ENCODE peak calls at places on chromosomes 1 and 21, in six cellular contexts. One of them, this sample, is unnamed.

GRCh38 chr1:51671527-51672325 is 54.8 kb downstream of the OSBPL9 start:
- DNase-seq in CD4-positive, alpha-beta memory T cell: no peak
- DNase-seq in transverse colon: no peak
- DNase-seq in trophoblast cell: no peak
- DNase-seq in stomach: no peak
- DNase-seq in A549: no peak
- DNase-seq in this sample: no peak

GRCh38 chr1:76901158-76901767 is 34.0 kb downstream of the ST6GALNAC5 start:
- DNase-seq in trophoblast cell: peak; percentile 77
- DNase-seq in transverse colon: no peak
- DNase-seq in CD4-positive, alpha-beta memory T cell: peak; percentile 15
- DNase-seq in A549: peak; percentile 35
- DNase-seq in stomach: no peak
- DNase-seq in this sample: no peak

GRCh38 chr1:159839135-159839849 is 12.6 kb downstream of the SLAMF8 start:
- DNase-seq in A549: no peak
- DNase-seq in transverse colon: no peak
- DNase-seq in trophoblast cell: no peak
- DNase-seq in CD4-positive, alpha-beta memory T cell: no peak
- DNase-seq in stomach: no peak
- DNase-seq in this sample: no peak

GRCh38 chr21:44920694-44921604 is at the start of gene ITGB2:
- DNase-seq in transverse colon: peak; percentile 57
- DNase-seq in stomach: peak; percentile 40
- DNase-seq in CD4-positive, alpha-beta memory T cell: peak; percentile 53
- DNase-seq in A549: no peak
- DNase-seq in trophoblast cell: peak; percentile 8
- DNase-seq in this sample: peak; percentile 90

GRCh38 chr1:9280015-9280860 is 12.5 kb upstream of the SPSB1 start:
- DNase-seq in transverse colon: peak; percentile 74
- DNase-seq in A549: peak; percentile 89
- DNase-seq in CD4-positive, alpha-beta memory T cell: no peak
- DNase-seq in trophoblast cell: peak; percentile 90
- DNase-seq in stomach: peak; percentile 55
- DNase-seq in this sample: no peak

GRCh38 chr1:83102630-83103071 is 896.3 kb downstream of the TTLL7 start:
- DNase-seq in A549: no peak
- DNase-seq in trophoblast cell: peak; percentile 71
- DNase-seq in stomach: no peak
- DNase-seq in transverse colon: no peak
- DNase-seq in CD4-positive, alpha-beta memory T cell: no peak
- DNase-seq in this sample: no peak

GRCh38 chr1:245987222-245987545 is 519.9 kb downstream of the SMYD3 start:
- DNase-seq in A549: no peak
- DNase-seq in CD4-positive, alpha-beta memory T cell: no peak
- DNase-seq in transverse colon: no peak
- DNase-seq in stomach: no peak
- DNase-seq in trophoblast cell: no peak
- DNase-seq in this sample: no peak

GRCh38 chr1:156632355-156632754 is 9.6 kb upstream of the BCAN start:
- DNase-seq in stomach: no peak
- DNase-seq in CD4-positive, alpha-beta memory T cell: no peak
- DNase-seq in trophoblast cell: peak; percentile 35
- DNase-seq in A549: no peak
- DNase-seq in transverse colon: no peak
- DNase-seq in this sample: no peak

GRCh38 chr1:212879947-212880690 is 22.0 kb downstream of the FLVCR1 start:
- DNase-seq in CD4-positive, alpha-beta memory T cell: no peak
- DNase-seq in trophoblast cell: peak; percentile 26
- DNase-seq in stomach: no peak
- DNase-seq in A549: no peak
- DNase-seq in transverse colon: no peak
- DNase-seq in this sample: no peak

GRCh38 chr1:32997381-32997891 is 32.8 kb upstream of the RNF19B start:
- DNase-seq in A549: no peak
- DNase-seq in transverse colon: no peak
- DNase-seq in CD4-positive, alpha-beta memory T cell: no peak
- DNase-seq in stomach: no peak
- DNase-seq in trophoblast cell: no peak
- DNase-seq in this sample: no peak

GRCh38 chr1:37497832-37498231 is 16.7 kb downstream of the MEAF6 start:
- DNase-seq in CD4-positive, alpha-beta memory T cell: no peak
- DNase-seq in stomach: peak; percentile 86
- DNase-seq in transverse colon: peak; percentile 68
- DNase-seq in A549: no peak
- DNase-seq in trophoblast cell: no peak
- DNase-seq in this sample: no peak

GRCh38 chr21:29133796-29134195 is 3.4 kb downstream of the MAP3K7CL start:
- DNase-seq in CD4-positive, alpha-beta memory T cell: no peak
- DNase-seq in stomach: no peak
- DNase-seq in A549: no peak
- DNase-seq in transverse colon: no peak
- DNase-seq in trophoblast cell: peak; percentile 26
- DNase-seq in this sample: no peak

GRCh38 chr1:12556957-12557935 is 60.8 kb downstream of the DHRS3 start:
- DNase-seq in transverse colon: no peak
- DNase-seq in A549: no peak
- DNase-seq in trophoblast cell: no peak
- DNase-seq in stomach: no peak
- DNase-seq in CD4-positive, alpha-beta memory T cell: no peak
- DNase-seq in this sample: no peak

GRCh38 chr1:143611159-143611558 is 360.6 kb downstream of the FAM72C start:
- DNase-seq in stomach: no peak
- DNase-seq in trophoblast cell: no peak
- DNase-seq in A549: no peak
- DNase-seq in transverse colon: no peak
- DNase-seq in CD4-positive, alpha-beta memory T cell: no peak
- DNase-seq in this sample: no peak

GRCh38 chr1:194268839-194269238 is 1082.4 kb upstream of the B3GALT2 start:
- DNase-seq in stomach: no peak
- DNase-seq in A549: no peak
- DNase-seq in trophoblast cell: peak; percentile 43
- DNase-seq in CD4-positive, alpha-beta memory T cell: no peak
- DNase-seq in transverse colon: no peak
- DNase-seq in this sample: no peak

GRCh38 chr1:89525169-89525855 is 683 bp downstream of the LRRC8B start:
- DNase-seq in stomach: no peak
- DNase-seq in A549: peak; percentile 41
- DNase-seq in transverse colon: no peak
- DNase-seq in trophoblast cell: no peak
- DNase-seq in CD4-positive, alpha-beta memory T cell: peak; percentile 44
- DNase-seq in this sample: peak; percentile 78

GRCh38 chr1:14994841-14995437 is 158.6 kb upstream of the TMEM51 start:
- DNase-seq in trophoblast cell: no peak
- DNase-seq in transverse colon: no peak
- DNase-seq in CD4-positive, alpha-beta memory T cell: no peak
- DNase-seq in A549: no peak
- DNase-seq in stomach: no peak
- DNase-seq in this sample: no peak

GRCh38 chr1:94319319-94320180 is 82.2 kb upstream of the ARHGAP29 start:
- DNase-seq in A549: no peak
- DNase-seq in trophoblast cell: no peak
- DNase-seq in CD4-positive, alpha-beta memory T cell: no peak
- DNase-seq in transverse colon: no peak
- DNase-seq in stomach: no peak
- DNase-seq in this sample: no peak

GRCh38 chr1:36279789-36280296 is 26.3 kb upstream of the SH3D21 start:
- DNase-seq in A549: no peak
- DNase-seq in transverse colon: no peak
- DNase-seq in CD4-positive, alpha-beta memory T cell: no peak
- DNase-seq in stomach: no peak
- DNase-seq in trophoblast cell: no peak
- DNase-seq in this sample: no peak

GRCh38 chr1:171769171-171769570 is 12.3 kb upstream of the METTL13 start:
- DNase-seq in CD4-positive, alpha-beta memory T cell: no peak
- DNase-seq in transverse colon: no peak
- DNase-seq in A549: no peak
- DNase-seq in stomach: no peak
- DNase-seq in trophoblast cell: no peak
- DNase-seq in this sample: no peak

GRCh38 chr1:156106624-156107488 is 7.7 kb upstream of the LMNA start:
- DNase-seq in trophoblast cell: peak; percentile 61
- DNase-seq in CD4-positive, alpha-beta memory T cell: no peak
- DNase-seq in A549: no peak
- DNase-seq in transverse colon: no peak
- DNase-seq in stomach: no peak
- DNase-seq in this sample: no peak

GRCh38 chr1:31376374-31377134 is 3.7 kb upstream of the FABP3 start:
- DNase-seq in A549: peak; percentile 47
- DNase-seq in transverse colon: no peak
- DNase-seq in CD4-positive, alpha-beta memory T cell: no peak
- DNase-seq in stomach: no peak
- DNase-seq in trophoblast cell: peak; percentile 60
- DNase-seq in this sample: no peak

GRCh38 chr1:20233394-20233793 is 47.1 kb upstream of the PLA2G2C start:
- DNase-seq in stomach: no peak
- DNase-seq in A549: no peak
- DNase-seq in trophoblast cell: peak; percentile 64
- DNase-seq in CD4-positive, alpha-beta memory T cell: peak; percentile 22
- DNase-seq in transverse colon: no peak
- DNase-seq in this sample: no peak

GRCh38 chr1:55378582-55378981 is 163.4 kb upstream of the USP24 start:
- DNase-seq in transverse colon: peak; percentile 23
- DNase-seq in A549: no peak
- DNase-seq in stomach: peak; percentile 60
- DNase-seq in trophoblast cell: peak; percentile 74
- DNase-seq in CD4-positive, alpha-beta memory T cell: no peak
- DNase-seq in this sample: no peak

GRCh38 chr1:164518692-164519332 is 40.2 kb upstream of the PBX1 start:
- DNase-seq in A549: no peak
- DNase-seq in transverse colon: no peak
- DNase-seq in CD4-positive, alpha-beta memory T cell: no peak
- DNase-seq in trophoblast cell: no peak
- DNase-seq in stomach: no peak
- DNase-seq in this sample: no peak

GRCh38 chr1:19397217-19397945 is 85.3 kb downstream of the SLC66A1 start:
- DNase-seq in stomach: no peak
- DNase-seq in trophoblast cell: no peak
- DNase-seq in transverse colon: no peak
- DNase-seq in CD4-positive, alpha-beta memory T cell: no peak
- DNase-seq in A549: no peak
- DNase-seq in this sample: no peak

GRCh38 chr1:8649027-8649426 is 168.4 kb downstream of the RERE start:
- DNase-seq in trophoblast cell: no peak
- DNase-seq in A549: no peak
- DNase-seq in transverse colon: no peak
- DNase-seq in stomach: no peak
- DNase-seq in CD4-positive, alpha-beta memory T cell: no peak
- DNase-seq in this sample: no peak

GRCh38 chr21:34550400-34550799 is 38.4 kb upstream of the KCNE1 start:
- DNase-seq in transverse colon: no peak
- DNase-seq in A549: no peak
- DNase-seq in stomach: no peak
- DNase-seq in trophoblast cell: no peak
- DNase-seq in CD4-positive, alpha-beta memory T cell: no peak
- DNase-seq in this sample: no peak
- H3K4me1 ChIP-seq in transverse colon: peaks cover 4% of the 10 kb centered on the region
- H3K4me1 ChIP-seq in A549: peaks cover 7% of the 10 kb centered on the region
- H3K4me1 ChIP-seq in stomach: peaks cover 39% of the 10 kb centered on the region
- H3K4me1 ChIP-seq in trophoblast cell: peaks cover 7% of the 10 kb centered on the region
- H3K4me1 ChIP-seq in CD4-positive, alpha-beta memory T cell: no peaks in the 10 kb centered on the region
- H3K4me1 ChIP-seq in this sample: peaks cover 16% of the 10 kb centered on the region

GRCh38 chr1:162217674-162218073 is 148.2 kb downstream of the NOS1AP start:
- DNase-seq in A549: no peak
- DNase-seq in CD4-positive, alpha-beta memory T cell: no peak
- DNase-seq in stomach: no peak
- DNase-seq in trophoblast cell: no peak
- DNase-seq in transverse colon: no peak
- DNase-seq in this sample: no peak
- H3K27ac ChIP-seq in A549: no peak overlapping the region
- H3K27ac ChIP-seq in CD4-positive, alpha-beta memory T cell: no peak overlapping the region
- H3K27ac ChIP-seq in stomach: peak overlapping the region; percentile 14
- H3K27ac ChIP-seq in trophoblast cell: no peak overlapping the region
- H3K27ac ChIP-seq in transverse colon: no peak overlapping the region
- H3K27ac ChIP-seq in this sample: peak overlapping the region; percentile 48

DNA sequence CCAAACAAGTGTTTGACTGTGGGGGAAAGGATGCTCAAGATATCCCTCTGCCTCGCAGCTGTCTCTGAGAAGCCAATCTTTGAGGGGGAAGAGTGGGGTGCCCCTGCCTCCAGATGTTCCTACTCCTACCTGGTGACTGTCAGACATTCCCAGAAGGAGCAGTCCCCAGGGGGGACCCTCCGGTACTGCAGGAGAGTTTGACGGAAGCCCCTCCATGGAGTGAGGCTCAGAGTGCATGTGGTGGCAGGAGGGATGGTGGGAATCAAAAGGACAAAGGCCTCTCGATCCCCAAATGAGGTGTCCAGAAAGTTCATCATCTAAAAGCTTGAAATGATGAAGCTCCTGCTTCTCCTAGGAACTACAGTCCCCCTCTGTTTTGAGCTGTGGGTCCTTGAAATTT is 5.3 kb downstream of the SLC27A3 start:
- DNase-seq in transverse colon: no peak
- DNase-seq in stomach: no peak
- DNase-seq in CD4-positive, alpha-beta memory T cell: no peak
- DNase-seq in trophoblast cell: no peak
- DNase-seq in A549: no peak
- DNase-seq in this sample: no peak
- H3K4me1 ChIP-seq in transverse colon: peaks cover 17% of the 10 kb centered on the region
- H3K4me1 ChIP-seq in stomach: peaks cover 72% of the 10 kb centered on the region
- H3K4me1 ChIP-seq in CD4-positive, alpha-beta memory T cell: peaks cover 14% of the 10 kb centered on the region
- H3K4me1 ChIP-seq in trophoblast cell: peaks cover 8% of the 10 kb centered on the region
- H3K4me1 ChIP-seq in A549: peaks cover 4% of the 10 kb centered on the region
- H3K4me1 ChIP-seq in this sample: peaks cover 54% of the 10 kb centered on the region

GRCh38 chr1:2442676-2443075 is 30.3 kb upstream of the PEX10 start:
- DNase-seq in CD4-positive, alpha-beta memory T cell: no peak
- DNase-seq in transverse colon: no peak
- DNase-seq in stomach: no peak
- DNase-seq in A549: no peak
- DNase-seq in trophoblast cell: no peak
- DNase-seq in this sample: no peak

GRCh38 chr1:2445162-2445822 is 30.8 kb upstream of the PLCH2 start:
- DNase-seq in A549: no peak
- DNase-seq in CD4-positive, alpha-beta memory T cell: no peak
- DNase-seq in trophoblast cell: no peak
- DNase-seq in transverse colon: no peak
- DNase-seq in stomach: no peak
- DNase-seq in this sample: no peak

GRCh38 chr1:2443285-2444137 is 31.1 kb upstream of the PEX10 start:
- DNase-seq in transverse colon: no peak
- DNase-seq in stomach: no peak
- DNase-seq in A549: no peak
- DNase-seq in CD4-positive, alpha-beta memory T cell: peak; percentile 23
- DNase-seq in trophoblast cell: no peak
- DNase-seq in this sample: no peak

GRCh38 chr1:2445823-2446215 is 30.3 kb upstream of the PLCH2 start:
- DNase-seq in trophoblast cell: no peak
- DNase-seq in transverse colon: no peak
- DNase-seq in CD4-positive, alpha-beta memory T cell: no peak
- DNase-seq in A549: no peak
- DNase-seq in stomach: no peak
- DNase-seq in this sample: no peak

DNA sequence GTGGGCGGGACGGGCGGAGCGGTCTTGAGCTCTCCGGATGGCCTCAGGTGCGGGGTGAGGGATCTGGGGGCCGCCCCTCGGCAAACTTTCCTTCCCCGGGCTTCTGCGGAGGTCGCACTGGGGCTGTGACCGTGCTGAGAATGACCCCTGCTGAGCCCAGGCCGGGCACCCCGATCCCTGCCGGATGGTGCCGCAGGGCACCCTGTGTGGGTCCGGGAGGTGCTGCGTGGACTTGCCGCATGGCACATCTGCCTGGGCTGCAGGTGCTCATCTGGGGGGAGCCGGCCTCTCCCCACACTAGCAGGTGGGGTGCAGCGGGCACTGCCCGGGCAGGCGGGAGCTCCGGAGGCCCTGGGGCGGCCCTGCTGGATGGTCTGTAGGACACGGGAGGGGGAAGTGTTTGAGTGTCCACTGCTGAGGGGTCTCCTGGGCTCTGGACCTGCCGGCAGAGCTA is 31.8 kb upstream of the PEX10 start:
- DNase-seq in transverse colon: no peak
- DNase-seq in A549: no peak
- DNase-seq in CD4-positive, alpha-beta memory T cell: no peak
- DNase-seq in trophoblast cell: no peak
- DNase-seq in stomach: no peak
- DNase-seq in this sample: no peak
- H3K27ac ChIP-seq in transverse colon: no peak overlapping the region
- H3K27ac ChIP-seq in A549: no peak overlapping the region
- H3K27ac ChIP-seq in CD4-positive, alpha-beta memory T cell: no peak overlapping the region
- H3K27ac ChIP-seq in trophoblast cell: no peak overlapping the region
- H3K27ac ChIP-seq in stomach: no peak overlapping the region
- H3K27ac ChIP-seq in this sample: no peak overlapping the region

This sample was measured in lower lobe of right lung.